ENCODE peak calls at places on chromosomes 4 and X, in six cellular contexts. S, F, C, T, P and B are unnamed samples.

GRCh38 chrX:87475793-87476192 is 41.8 kb upstream of the KLHL4 start:
- DNase-seq in F (no peak), S (no peak), T (no peak), P (no peak), C (no peak), B (no peak)

GRCh38 chr4:173498023-173498422 is 32.0 kb downstream of the HAND2 start:
- DNase-seq in C (no peak), S (no peak), F (no peak), T (no peak), P (no peak), B (no peak)

GRCh38 chrX:2495595-2495994 is 5.2 kb downstream of the DHRSX start:
- DNase-seq in T (no peak), F (no peak), C (no peak), P (peak; percentile 80), S (no peak), B (no peak)

GRCh38 chrX:13167444-13168207 is 123.2 kb upstream of the FAM9C start:
- DNase-seq in C (no peak), S (no peak), F (no peak), P (no peak), T (peak; percentile 79), B (no peak)

GRCh38 chr4:18294846-18295245 is 273.3 kb upstream of the LCORL start:
- DNase-seq in S (no peak), C (no peak), F (no peak), P (no peak), T (no peak), B (no peak)

GRCh38 chr4:95360256-95360903 is 188.4 kb downstream of the UNC5C start:
- DNase-seq in C (no peak), S (no peak), P (no peak), T (no peak), F (no peak), B (no peak)

GRCh38 chrX:19616959-19617358 is 101.7 kb upstream of the MAP3K15 start:
- DNase-seq in F (no peak), S (no peak), P (no peak), T (no peak), C (no peak), B (no peak)

GRCh38 chrX:99798951-99799350 is 611.1 kb downstream of the PCDH19 start:
- DNase-seq in C (no peak), S (no peak), F (no peak), T (no peak), P (no peak), B (no peak)

GRCh38 chr4:142817442-142817841 is 28.7 kb downstream of the INPP4B start:
- DNase-seq in P (no peak), T (no peak), F (no peak), S (peak; percentile 14), C (peak; percentile 17), B (no peak)

GRCh38 chrX:101265869-101266428 is 25.2 kb downstream of the TAF7L start:
- DNase-seq in P (no peak), T (peak; percentile 61), C (no peak), F (no peak), S (peak; percentile 40), B (no peak)

GRCh38 chrX:49214996-49215526 is 15.1 kb upstream of the SYP start:
- DNase-seq in S (no peak), P (no peak), T (no peak), F (no peak), C (no peak), B (no peak)

GRCh38 chr4:183376381-183376780 is 54.2 kb upstream of the CLDN24 start:
- DNase-seq in P (peak; percentile 53), S (no peak), F (no peak), C (no peak), T (no peak), B (no peak)

GRCh38 chrX:54045563-54046228 is 1.4 kb upstream of the PHF8 start:
- DNase-seq in T (no peak), F (no peak), P (no peak), C (peak; percentile 61), S (no peak), B (no peak)

GRCh38 chrX:24494544-24495113 is 29.5 kb downstream of the PDK3 start:
- DNase-seq in P (no peak), S (no peak), F (no peak), T (peak; percentile 87), C (peak; percentile 74), B (no peak)

GRCh38 chr4:185640809-185641675 is 105.7 kb upstream of the PDLIM3 start:
- DNase-seq in F (no peak), P (no peak), T (peak; percentile 69), C (peak; percentile 70), S (no peak), B (no peak)

GRCh38 chrX:129984196-129984962 is 1.9 kb downstream of the BCORL1 start:
- DNase-seq in F (peak; percentile 37), P (peak; percentile 87), T (no peak), S (peak; percentile 47), C (peak; percentile 23), B (peak; percentile 42)

GRCh38 chr4:5465529-5465928 is 242.8 kb downstream of the EVC2 start:
- DNase-seq in P (peak; percentile 48), C (no peak), S (no peak), T (no peak), F (no peak), B (no peak)

GRCh38 chr4:88189881-88190585 is 31.6 kb upstream of the ABCG2 start:
- DNase-seq in P (no peak), S (no peak), T (no peak), C (peak; percentile 19), F (no peak), B (no peak)

GRCh38 chr4:173505924-173506779 is 23.9 kb downstream of the HAND2 start:
- DNase-seq in C (peak; percentile 45), T (peak; percentile 25), F (no peak), S (peak; percentile 72), P (peak; percentile 92), B (no peak)

GRCh38 chr4:120801171-120801758 is 121.3 kb downstream of the PRDM5 start:
- DNase-seq in C (no peak), T (no peak), S (peak; percentile 3), F (peak; percentile 20), P (no peak), B (no peak)

GRCh38 chrX:134537179-134537945 is 77.4 kb downstream of the HPRT1 start:
- DNase-seq in S (peak; percentile 68), F (no peak), T (no peak), P (no peak), C (peak; percentile 92), B (no peak)

GRCh38 chr4:146916479-146917076 is 29.1 kb downstream of the TTC29 start:
- DNase-seq in S (no peak), T (peak; percentile 72), P (no peak), F (no peak), C (peak; percentile 13), B (no peak)

GRCh38 chrX:44308869-44309268 is 34.6 kb downstream of the EFHC2 start:
- DNase-seq in C (no peak), P (no peak), S (no peak), F (no peak), T (no peak), B (no peak)

GRCh38 chr4:183905081-183905592 is at the start of gene STOX2:
- DNase-seq in F (peak; percentile 41), C (peak; percentile 71), S (no peak), P (peak; percentile 91), T (peak; percentile 49), B (no peak)

GRCh38 chrX:12610079-12610478 is 181.1 kb upstream of the PRPS2 start:
- DNase-seq in S (peak; percentile 7), C (no peak), F (no peak), P (no peak), T (no peak), B (no peak)

GRCh38 chr4:5472166-5472565 is 236.2 kb downstream of the EVC2 start:
- DNase-seq in S (no peak), F (no peak), P (peak; percentile 46), T (no peak), C (no peak), B (no peak)

GRCh38 chrX:274904-275475 is 6.2 kb upstream of the PLCXD1 start:
- DNase-seq in S (no peak), C (no peak), P (no peak), T (no peak), F (no peak), B (no peak)

GRCh38 chr4:5338511-5338910 is 287.2 kb downstream of the STK32B start:
- DNase-seq in F (no peak), S (no peak), P (no peak), C (no peak), T (no peak), B (no peak)

GRCh38 chrX:144612076-144612475 is 635.2 kb upstream of the SPANXN1 start:
- DNase-seq in P (no peak), F (no peak), T (no peak), S (no peak), C (no peak), B (no peak)
- TF ChIP-seq POLR2A in P (no peak), F (no peak), T (no peak), S (no peak), C (no peak), B (no peak)

GRCh38 chrX:71107762-71108360 is 1.3 kb upstream of the CXorf65 start:
- DNase-seq in T (no peak), S (no peak), C (no peak), P (no peak), F (no peak), B (no peak)
- TF ChIP-seq POLR2A in T (no peak), S (no peak), C (no peak), P (no peak), F (no peak), B (no peak)

DNA sequence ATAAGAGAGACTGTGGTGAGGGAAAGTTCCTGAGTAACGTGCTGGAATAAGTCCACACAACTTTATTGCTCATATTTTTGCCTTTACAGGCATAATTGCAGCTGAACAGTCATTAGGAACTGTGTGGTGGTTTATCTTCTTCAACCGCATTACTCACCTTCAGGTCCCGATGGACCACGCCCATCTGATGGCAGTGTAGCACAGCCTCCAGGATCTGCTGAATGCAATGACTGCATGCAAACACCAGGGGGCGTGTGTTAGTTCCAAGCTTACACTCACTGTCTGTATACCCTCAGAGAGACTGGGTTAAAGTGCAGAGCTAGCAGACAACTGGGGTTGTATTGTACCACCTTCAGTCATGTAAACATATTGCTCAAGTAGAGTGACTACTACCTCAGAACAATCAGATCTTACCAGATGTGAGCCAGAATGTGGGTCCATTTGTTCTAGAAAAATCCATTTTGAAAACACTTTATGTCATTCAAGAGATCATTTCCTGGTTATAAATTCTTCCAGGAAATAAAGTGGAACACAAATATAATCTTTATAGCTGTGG is 214.0 kb downstream of the CAMK2D start:
- DNase-seq in P (peak; percentile 96), S (peak; percentile 18), C (peak; percentile 93), F (peak; percentile 78), T (peak; percentile 96), B (peak; percentile 20)
- TF ChIP-seq POLR2A in P (no peak), S (no peak), C (no peak), F (no peak), T (no peak), B (no peak)

GRCh38 chr4:105147226-105148151 is 813 bp downstream of the TET2 start:
- DNase-seq in P (no peak), F (peak; percentile 19), C (peak; percentile 24), S (peak; percentile 2), T (peak; percentile 74), B (no peak)

GRCh38 chr4:105146286-105147219 is at the start of gene TET2:
- DNase-seq in T (peak; percentile 90), F (peak; percentile 60), P (peak; percentile 94), S (peak; percentile 33), C (peak; percentile 79), B (peak; percentile 52)

GRCh38 chr4:105145913-105146285 is 777 bp upstream of the TET2 start:
- DNase-seq in C (no peak), F (peak; percentile 24), P (peak; percentile 87), S (no peak), T (peak; percentile 15), B (no peak)

GRCh38 chr4:105140684-105141490 is 5.8 kb upstream of the TET2 start:
- DNase-seq in S (no peak), T (peak; percentile 50), F (no peak), C (peak; percentile 37), P (no peak), B (no peak)

GRCh38 chr4:105145059-105145912 is 1.4 kb upstream of the TET2 start:
- DNase-seq in T (peak; percentile 6), S (no peak), F (no peak), P (no peak), C (no peak), B (no peak)
- TF ChIP-seq POLR2A in T (no peak), S (no peak), F (peak; percentile 21), P (no peak), C (no peak), B (no peak)